ENCODE peak calls at places on chromosome 14, in nine cellular contexts. L, E, Z, V, Y, P, F, A and S are unnamed samples.

GRCh38 chr14:96084796-96085195 is 45.6 kb downstream of the C14orf132 start:
- DNase-seq in L (no peak), E (no peak), Z (peak; percentile 29), V (no peak), Y (peak; percentile 42), P (peak; percentile 76), F (no peak), A (no peak), S (no peak)

GRCh38 chr14:102949062-102949800 is 26.8 kb downstream of the AMN start:
- DNase-seq in L (no peak), E (peak; percentile 63), Z (no peak), V (no peak), Y (no peak), P (no peak), F (peak; percentile 74), A (no peak), S (no peak)

GRCh38 chr14:104870368-104871144 is 5.5 kb downstream of the CEP170B start:
- DNase-seq in L (no peak), E (peak; percentile 63), Z (peak; percentile 80), V (no peak), Y (peak; percentile 65), P (no peak), F (peak; percentile 72), A (peak; percentile 19), S (peak; percentile 69)

GRCh38 chr14:67717048-67717447 is 15.4 kb downstream of the RDH12 start:
- DNase-seq in L (no peak), E (no peak), Z (no peak), V (no peak), Y (no peak), P (no peak), F (no peak), A (no peak), S (no peak)

GRCh38 chr14:68458840-68459469 is 333.9 kb downstream of the ZFP36L1 start:
- DNase-seq in L (no peak), E (peak; percentile 81), Z (peak; percentile 9), V (peak; percentile 95), Y (peak; percentile 81), P (no peak), F (no peak), A (no peak), S (peak; percentile 66)

GRCh38 chr14:101879212-101880015 is 85.0 kb upstream of the DYNC1H1 start:
- DNase-seq in L (no peak), E (no peak), Z (no peak), V (no peak), Y (no peak), P (no peak), F (no peak), A (no peak), S (no peak)

GRCh38 chr14:101174980-101175606 is 271.6 kb upstream of the RTL1 start:
- DNase-seq in L (no peak), E (no peak), Z (peak; percentile 14), V (no peak), Y (no peak), P (peak; percentile 69), F (no peak), A (no peak), S (peak; percentile 66)

GRCh38 chr14:98433436-98433835 is 838.6 kb downstream of the BCL11B start:
- DNase-seq in L (no peak), E (no peak), Z (no peak), V (no peak), Y (no peak), P (no peak), F (no peak), A (no peak), S (no peak)

GRCh38 chr14:101695659-101696058 is 65.8 kb upstream of the PPP2R5C start:
- DNase-seq in L (no peak), E (no peak), Z (no peak), V (no peak), Y (no peak), P (no peak), F (no peak), A (no peak), S (no peak)

GRCh38 chr14:86574026-86574777 is 1044.3 kb downstream of the FLRT2 start:
- DNase-seq in L (no peak), E (no peak), Z (no peak), V (no peak), Y (no peak), P (no peak), F (no peak), A (no peak), S (no peak)

GRCh38 chr14:69244946-69245345 is 15.0 kb upstream of the GALNT16 start:
- DNase-seq in L (no peak), E (no peak), Z (no peak), V (no peak), Y (no peak), P (no peak), F (no peak), A (no peak), S (no peak)

GRCh38 chr14:97120204-97121120 is 323.3 kb downstream of the VRK1 start:
- DNase-seq in L (peak; percentile 76), E (no peak), Z (no peak), V (no peak), Y (no peak), P (no peak), F (no peak), A (peak; percentile 10), S (no peak)

GRCh38 chr14:36057452-36058142 is 118.9 kb downstream of the PTCSC3 start:
- DNase-seq in L (no peak), E (no peak), Z (no peak), V (peak; percentile 89), Y (no peak), P (no peak), F (no peak), A (no peak), S (no peak)

GRCh38 chr14:49865431-49865859 is 12.9 kb upstream of the NEMF start:
- DNase-seq in L (peak; percentile 85), E (peak; percentile 85), Z (peak; percentile 54), V (peak; percentile 58), Y (peak; percentile 84), P (no peak), F (peak; percentile 45), A (peak; percentile 39), S (peak; percentile 89)

GRCh38 chr14:92012121-92012748 is 27.6 kb downstream of the TRIP11 start:
- DNase-seq in L (no peak), E (no peak), Z (no peak), V (no peak), Y (no peak), P (no peak), F (no peak), A (no peak), S (no peak)

GRCh38 chr14:24411468-24412454 is 13.0 kb downstream of the NYNRIN start:
- DNase-seq in L (peak; percentile 62), E (no peak), Z (peak; percentile 77), V (peak; percentile 51), Y (no peak), P (no peak), F (peak; percentile 67), A (no peak), S (no peak)

GRCh38 chr14:64074961-64075619 is 219.1 kb downstream of the ESR2 start:
- DNase-seq in L (no peak), E (no peak), Z (no peak), V (peak; percentile 93), Y (no peak), P (no peak), F (no peak), A (no peak), S (no peak)

GRCh38 chr14:75417674-75418073 is 10.1 kb upstream of the JDP2 start:
- DNase-seq in L (no peak), E (no peak), Z (no peak), V (peak; percentile 33), Y (no peak), P (no peak), F (no peak), A (no peak), S (no peak)

DNA sequence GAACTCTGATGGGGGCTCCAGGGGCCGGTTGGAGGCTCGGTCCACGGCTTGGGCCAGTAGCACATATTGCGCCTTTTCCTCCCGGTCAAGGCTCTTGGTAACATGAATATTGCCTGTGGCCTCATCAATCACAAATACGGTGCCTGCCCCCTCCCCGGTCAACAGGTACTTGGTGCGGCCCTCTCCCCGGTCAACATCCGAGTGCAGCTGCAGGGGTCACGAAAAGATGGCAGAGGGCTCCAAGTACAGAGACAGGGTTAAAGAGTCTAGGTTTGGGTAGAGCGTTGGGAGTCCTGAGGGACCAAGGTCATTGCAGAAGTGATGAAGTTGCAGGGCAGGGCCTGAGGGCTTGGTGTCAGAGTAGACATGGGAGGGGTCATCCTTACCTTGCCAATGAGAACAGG is 2.2 kb downstream of the CDH24 start:
- DNase-seq in L (no peak), E (peak; percentile 49), Z (no peak), V (no peak), Y (peak; percentile 54), P (no peak), F (peak; percentile 22), A (no peak), S (peak; percentile 51)
- TF ChIP-seq CTCF in L (no peak), E (no peak), Z (no peak), V (no peak), Y (no peak), P (no peak), F (no peak), A (no peak), S (no peak)

GRCh38 chr14:58131386-58131785 is 20.6 kb downstream of the ARMH4 start:
- DNase-seq in L (no peak), E (no peak), Z (no peak), V (peak; percentile 17), Y (no peak), P (no peak), F (no peak), A (no peak), S (no peak)
- TF ChIP-seq CTCF in L (no peak), E (no peak), Z (no peak), V (no peak), Y (no peak), P (peak; percentile 35), F (no peak), A (no peak), S (no peak)

DNA sequence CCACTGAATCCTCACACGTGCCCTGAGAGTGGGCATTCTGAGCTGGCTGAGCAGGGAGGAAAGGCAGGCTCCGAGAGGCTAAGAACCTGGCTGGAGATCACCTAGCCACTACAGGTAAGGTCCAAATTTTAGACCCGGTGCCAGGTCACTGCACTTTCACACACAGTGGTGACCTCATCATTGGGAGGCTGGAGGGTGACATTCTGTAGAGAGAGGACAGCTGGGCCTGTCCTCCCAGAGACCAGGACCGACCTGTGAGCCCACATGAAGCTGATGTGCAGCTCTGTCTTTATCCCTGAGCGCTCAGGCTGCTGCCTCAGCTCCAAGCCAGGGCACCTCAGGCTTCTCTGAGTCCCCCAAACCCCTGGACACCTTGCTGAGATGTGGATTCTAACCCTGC is 4.1 kb downstream of the TTC7B start:
- DNase-seq in L (no peak), E (no peak), Z (no peak), V (no peak), Y (no peak), P (no peak), F (no peak), A (no peak), S (no peak)
- TF ChIP-seq CTCF in L (no peak), E (no peak), Z (no peak), V (no peak), Y (no peak), P (no peak), F (no peak), A (no peak), S (no peak)

GRCh38 chr14:40252817-40253447 is 820.7 kb upstream of the FBXO33 start:
- DNase-seq in L (no peak), E (no peak), Z (no peak), V (no peak), Y (no peak), P (no peak), F (no peak), A (no peak), S (no peak)
- TF ChIP-seq CTCF in L (no peak), E (no peak), Z (no peak), V (no peak), Y (no peak), P (no peak), F (no peak), A (no peak), S (no peak)

GRCh38 chr14:46920542-46920941 is 269.0 kb upstream of the RPL10L start:
- DNase-seq in L (no peak), E (no peak), Z (no peak), V (no peak), Y (no peak), P (no peak), F (no peak), A (no peak), S (no peak)
- TF ChIP-seq CTCF in L (no peak), E (no peak), Z (no peak), V (no peak), Y (no peak), P (peak; percentile 20), F (no peak), A (no peak), S (no peak)